ENCODE peak calls at places on chromosome 13, in nine cellular contexts. One of them, this sample, is unnamed.

GRCh38 chr13:110305949-110306339 is 1.0 kb downstream of the COL4A1 start:
- DNase-seq in AG04450: no peak
- DNase-seq in heart right ventricle: no peak
- DNase-seq in T-helper 1 cell: no peak
- DNase-seq in fibroblast of pulmonary artery: peak; percentile 62
- DNase-seq in lung: no peak
- DNase-seq in activated CD8-positive, alpha-beta T cell treated with anti-CD3 and anti-CD28 coated beads, Interleukin-2, amount 10 ng/mL, durations not matched to agents 7 days and 5 days: no peak
- DNase-seq in stimulated activated CD4-positive, alpha-beta T cell treated with anti-CD3 and anti-CD28 coated beads, Interleukin-1b, Interleukin-23, amount 100 ng/mL, for 1 hour: no peak
- DNase-seq in stromal cell of bone marrow: no peak
- DNase-seq in this sample: no peak

GRCh38 chr13:24713022-24713421 is 32.8 kb downstream of the ATP12A start:
- DNase-seq in AG04450: no peak
- DNase-seq in heart right ventricle: peak; percentile 25
- DNase-seq in T-helper 1 cell: no peak
- DNase-seq in fibroblast of pulmonary artery: no peak
- DNase-seq in lung: no peak
- DNase-seq in activated CD8-positive, alpha-beta T cell treated with anti-CD3 and anti-CD28 coated beads, Interleukin-2, amount 10 ng/mL, durations not matched to agents 7 days and 5 days: no peak
- DNase-seq in stimulated activated CD4-positive, alpha-beta T cell treated with anti-CD3 and anti-CD28 coated beads, Interleukin-1b, Interleukin-23, amount 100 ng/mL, for 1 hour: no peak
- DNase-seq in stromal cell of bone marrow: no peak
- DNase-seq in this sample: no peak

GRCh38 chr13:78247362-78247761 is 328.7 kb upstream of the EDNRB start:
- DNase-seq in AG04450: no peak
- DNase-seq in heart right ventricle: no peak
- DNase-seq in T-helper 1 cell: no peak
- DNase-seq in fibroblast of pulmonary artery: no peak
- DNase-seq in lung: no peak
- DNase-seq in activated CD8-positive, alpha-beta T cell treated with anti-CD3 and anti-CD28 coated beads, Interleukin-2, amount 10 ng/mL, durations not matched to agents 7 days and 5 days: no peak
- DNase-seq in stimulated activated CD4-positive, alpha-beta T cell treated with anti-CD3 and anti-CD28 coated beads, Interleukin-1b, Interleukin-23, amount 100 ng/mL, for 1 hour: no peak
- DNase-seq in stromal cell of bone marrow: no peak
- DNase-seq in this sample: no peak

GRCh38 chr13:73961181-73961580 is 173.0 kb downstream of the KLF12 start:
- DNase-seq in AG04450: no peak
- DNase-seq in heart right ventricle: no peak
- DNase-seq in T-helper 1 cell: no peak
- DNase-seq in fibroblast of pulmonary artery: no peak
- DNase-seq in lung: no peak
- DNase-seq in activated CD8-positive, alpha-beta T cell treated with anti-CD3 and anti-CD28 coated beads, Interleukin-2, amount 10 ng/mL, durations not matched to agents 7 days and 5 days: no peak
- DNase-seq in stimulated activated CD4-positive, alpha-beta T cell treated with anti-CD3 and anti-CD28 coated beads, Interleukin-1b, Interleukin-23, amount 100 ng/mL, for 1 hour: no peak
- DNase-seq in stromal cell of bone marrow: no peak
- DNase-seq in this sample: no peak

GRCh38 chr13:109746364-109746763 is 40.0 kb downstream of the IRS2 start:
- DNase-seq in AG04450: no peak
- DNase-seq in heart right ventricle: no peak
- DNase-seq in T-helper 1 cell: no peak
- DNase-seq in fibroblast of pulmonary artery: no peak
- DNase-seq in lung: no peak
- DNase-seq in activated CD8-positive, alpha-beta T cell treated with anti-CD3 and anti-CD28 coated beads, Interleukin-2, amount 10 ng/mL, durations not matched to agents 7 days and 5 days: no peak
- DNase-seq in stimulated activated CD4-positive, alpha-beta T cell treated with anti-CD3 and anti-CD28 coated beads, Interleukin-1b, Interleukin-23, amount 100 ng/mL, for 1 hour: no peak
- DNase-seq in stromal cell of bone marrow: no peak
- DNase-seq in this sample: no peak

GRCh38 chr13:100941377-100941776 is 266.8 kb upstream of the TMTC4 start:
- DNase-seq in AG04450: no peak
- DNase-seq in heart right ventricle: no peak
- DNase-seq in T-helper 1 cell: no peak
- DNase-seq in fibroblast of pulmonary artery: no peak
- DNase-seq in lung: no peak
- DNase-seq in activated CD8-positive, alpha-beta T cell treated with anti-CD3 and anti-CD28 coated beads, Interleukin-2, amount 10 ng/mL, durations not matched to agents 7 days and 5 days: no peak
- DNase-seq in stimulated activated CD4-positive, alpha-beta T cell treated with anti-CD3 and anti-CD28 coated beads, Interleukin-1b, Interleukin-23, amount 100 ng/mL, for 1 hour: no peak
- DNase-seq in stromal cell of bone marrow: no peak
- DNase-seq in this sample: no peak

GRCh38 chr13:21106089-21106488 is 44.7 kb upstream of the LATS2 start:
- DNase-seq in AG04450: peak; percentile 32
- DNase-seq in heart right ventricle: no peak
- DNase-seq in T-helper 1 cell: no peak
- DNase-seq in fibroblast of pulmonary artery: peak; percentile 35
- DNase-seq in lung: no peak
- DNase-seq in activated CD8-positive, alpha-beta T cell treated with anti-CD3 and anti-CD28 coated beads, Interleukin-2, amount 10 ng/mL, durations not matched to agents 7 days and 5 days: no peak
- DNase-seq in stimulated activated CD4-positive, alpha-beta T cell treated with anti-CD3 and anti-CD28 coated beads, Interleukin-1b, Interleukin-23, amount 100 ng/mL, for 1 hour: no peak
- DNase-seq in stromal cell of bone marrow: peak; percentile 39
- DNase-seq in this sample: no peak

GRCh38 chr13:20939662-20940061 is 37.1 kb upstream of the XPO4 start:
- DNase-seq in AG04450: no peak
- DNase-seq in heart right ventricle: peak; percentile 25
- DNase-seq in T-helper 1 cell: no peak
- DNase-seq in fibroblast of pulmonary artery: no peak
- DNase-seq in lung: no peak
- DNase-seq in activated CD8-positive, alpha-beta T cell treated with anti-CD3 and anti-CD28 coated beads, Interleukin-2, amount 10 ng/mL, durations not matched to agents 7 days and 5 days: no peak
- DNase-seq in stimulated activated CD4-positive, alpha-beta T cell treated with anti-CD3 and anti-CD28 coated beads, Interleukin-1b, Interleukin-23, amount 100 ng/mL, for 1 hour: no peak
- DNase-seq in stromal cell of bone marrow: no peak
- DNase-seq in this sample: no peak

GRCh38 chr13:77143325-77143907 is 116.5 kb upstream of the FBXL3 start:
- DNase-seq in AG04450: no peak
- DNase-seq in heart right ventricle: no peak
- DNase-seq in T-helper 1 cell: no peak
- DNase-seq in fibroblast of pulmonary artery: peak; percentile 72
- DNase-seq in lung: no peak
- DNase-seq in activated CD8-positive, alpha-beta T cell treated with anti-CD3 and anti-CD28 coated beads, Interleukin-2, amount 10 ng/mL, durations not matched to agents 7 days and 5 days: no peak
- DNase-seq in stimulated activated CD4-positive, alpha-beta T cell treated with anti-CD3 and anti-CD28 coated beads, Interleukin-1b, Interleukin-23, amount 100 ng/mL, for 1 hour: no peak
- DNase-seq in stromal cell of bone marrow: no peak
- DNase-seq in this sample: no peak

GRCh38 chr13:40492511-40492910 is 173.9 kb downstream of the FOXO1 start:
- DNase-seq in AG04450: no peak
- DNase-seq in heart right ventricle: peak; percentile 68
- DNase-seq in T-helper 1 cell: no peak
- DNase-seq in fibroblast of pulmonary artery: no peak
- DNase-seq in lung: no peak
- DNase-seq in activated CD8-positive, alpha-beta T cell treated with anti-CD3 and anti-CD28 coated beads, Interleukin-2, amount 10 ng/mL, durations not matched to agents 7 days and 5 days: no peak
- DNase-seq in stimulated activated CD4-positive, alpha-beta T cell treated with anti-CD3 and anti-CD28 coated beads, Interleukin-1b, Interleukin-23, amount 100 ng/mL, for 1 hour: no peak
- DNase-seq in stromal cell of bone marrow: no peak
- DNase-seq in this sample: no peak

GRCh38 chr13:112444416-112445399 is 68.6 kb downstream of the SPACA7 start:
- DNase-seq in AG04450: no peak
- DNase-seq in heart right ventricle: no peak
- DNase-seq in T-helper 1 cell: no peak
- DNase-seq in fibroblast of pulmonary artery: no peak
- DNase-seq in lung: peak; percentile 26
- DNase-seq in activated CD8-positive, alpha-beta T cell treated with anti-CD3 and anti-CD28 coated beads, Interleukin-2, amount 10 ng/mL, durations not matched to agents 7 days and 5 days: peak; percentile 13
- DNase-seq in stimulated activated CD4-positive, alpha-beta T cell treated with anti-CD3 and anti-CD28 coated beads, Interleukin-1b, Interleukin-23, amount 100 ng/mL, for 1 hour: no peak
- DNase-seq in stromal cell of bone marrow: no peak
- DNase-seq in this sample: no peak

GRCh38 chr13:44853641-44854040 is 135.6 kb downstream of the NUFIP1 start:
- DNase-seq in AG04450: no peak
- DNase-seq in heart right ventricle: no peak
- DNase-seq in T-helper 1 cell: no peak
- DNase-seq in fibroblast of pulmonary artery: no peak
- DNase-seq in lung: peak; percentile 79
- DNase-seq in activated CD8-positive, alpha-beta T cell treated with anti-CD3 and anti-CD28 coated beads, Interleukin-2, amount 10 ng/mL, durations not matched to agents 7 days and 5 days: no peak
- DNase-seq in stimulated activated CD4-positive, alpha-beta T cell treated with anti-CD3 and anti-CD28 coated beads, Interleukin-1b, Interleukin-23, amount 100 ng/mL, for 1 hour: no peak
- DNase-seq in stromal cell of bone marrow: no peak
- DNase-seq in this sample: no peak

GRCh38 chr13:36919833-36920611 is at the start of gene SMAD9:
- DNase-seq in AG04450: no peak
- DNase-seq in heart right ventricle: peak; percentile 76
- DNase-seq in T-helper 1 cell: no peak
- DNase-seq in fibroblast of pulmonary artery: peak; percentile 73
- DNase-seq in lung: peak; percentile 62
- DNase-seq in activated CD8-positive, alpha-beta T cell treated with anti-CD3 and anti-CD28 coated beads, Interleukin-2, amount 10 ng/mL, durations not matched to agents 7 days and 5 days: no peak
- DNase-seq in stimulated activated CD4-positive, alpha-beta T cell treated with anti-CD3 and anti-CD28 coated beads, Interleukin-1b, Interleukin-23, amount 100 ng/mL, for 1 hour: no peak
- DNase-seq in stromal cell of bone marrow: peak; percentile 41
- DNase-seq in this sample: no peak

GRCh38 chr13:40352807-40353562 is 313.5 kb downstream of the FOXO1 start:
- DNase-seq in AG04450: no peak
- DNase-seq in heart right ventricle: no peak
- DNase-seq in T-helper 1 cell: no peak
- DNase-seq in fibroblast of pulmonary artery: peak; percentile 51
- DNase-seq in lung: no peak
- DNase-seq in activated CD8-positive, alpha-beta T cell treated with anti-CD3 and anti-CD28 coated beads, Interleukin-2, amount 10 ng/mL, durations not matched to agents 7 days and 5 days: no peak
- DNase-seq in stimulated activated CD4-positive, alpha-beta T cell treated with anti-CD3 and anti-CD28 coated beads, Interleukin-1b, Interleukin-23, amount 100 ng/mL, for 1 hour: no peak
- DNase-seq in stromal cell of bone marrow: no peak
- DNase-seq in this sample: no peak

GRCh38 chr13:45276887-45277286 is 64.1 kb downstream of the TPT1 start:
- DNase-seq in AG04450: no peak
- DNase-seq in heart right ventricle: no peak
- DNase-seq in T-helper 1 cell: no peak
- DNase-seq in fibroblast of pulmonary artery: no peak
- DNase-seq in lung: no peak
- DNase-seq in activated CD8-positive, alpha-beta T cell treated with anti-CD3 and anti-CD28 coated beads, Interleukin-2, amount 10 ng/mL, durations not matched to agents 7 days and 5 days: no peak
- DNase-seq in stimulated activated CD4-positive, alpha-beta T cell treated with anti-CD3 and anti-CD28 coated beads, Interleukin-1b, Interleukin-23, amount 100 ng/mL, for 1 hour: no peak
- DNase-seq in stromal cell of bone marrow: no peak
- DNase-seq in this sample: no peak

GRCh38 chr13:95246292-95247082 is 54.8 kb downstream of the ABCC4 start:
- DNase-seq in AG04450: no peak
- DNase-seq in heart right ventricle: no peak
- DNase-seq in T-helper 1 cell: no peak
- DNase-seq in fibroblast of pulmonary artery: no peak
- DNase-seq in lung: no peak
- DNase-seq in activated CD8-positive, alpha-beta T cell treated with anti-CD3 and anti-CD28 coated beads, Interleukin-2, amount 10 ng/mL, durations not matched to agents 7 days and 5 days: no peak
- DNase-seq in stimulated activated CD4-positive, alpha-beta T cell treated with anti-CD3 and anti-CD28 coated beads, Interleukin-1b, Interleukin-23, amount 100 ng/mL, for 1 hour: no peak
- DNase-seq in stromal cell of bone marrow: no peak
- DNase-seq in this sample: no peak

GRCh38 chr13:48857576-48857975 is 118.1 kb upstream of the FNDC3A start:
- DNase-seq in AG04450: no peak
- DNase-seq in heart right ventricle: no peak
- DNase-seq in T-helper 1 cell: no peak
- DNase-seq in fibroblast of pulmonary artery: no peak
- DNase-seq in lung: no peak
- DNase-seq in activated CD8-positive, alpha-beta T cell treated with anti-CD3 and anti-CD28 coated beads, Interleukin-2, amount 10 ng/mL, durations not matched to agents 7 days and 5 days: no peak
- DNase-seq in stimulated activated CD4-positive, alpha-beta T cell treated with anti-CD3 and anti-CD28 coated beads, Interleukin-1b, Interleukin-23, amount 100 ng/mL, for 1 hour: no peak
- DNase-seq in stromal cell of bone marrow: no peak
- DNase-seq in this sample: no peak

GRCh38 chr13:113848020-113848419 is 15.9 kb downstream of the GAS6 start:
- DNase-seq in AG04450: no peak
- DNase-seq in heart right ventricle: no peak
- DNase-seq in T-helper 1 cell: no peak
- DNase-seq in fibroblast of pulmonary artery: no peak
- DNase-seq in lung: no peak
- DNase-seq in activated CD8-positive, alpha-beta T cell treated with anti-CD3 and anti-CD28 coated beads, Interleukin-2, amount 10 ng/mL, durations not matched to agents 7 days and 5 days: no peak
- DNase-seq in stimulated activated CD4-positive, alpha-beta T cell treated with anti-CD3 and anti-CD28 coated beads, Interleukin-1b, Interleukin-23, amount 100 ng/mL, for 1 hour: no peak
- DNase-seq in stromal cell of bone marrow: no peak
- DNase-seq in this sample: no peak

GRCh38 chr13:91247768-91248167 is 99.7 kb upstream of the MIR17HG start:
- DNase-seq in AG04450: no peak
- DNase-seq in heart right ventricle: no peak
- DNase-seq in T-helper 1 cell: no peak
- DNase-seq in fibroblast of pulmonary artery: peak; percentile 12
- DNase-seq in lung: no peak
- DNase-seq in activated CD8-positive, alpha-beta T cell treated with anti-CD3 and anti-CD28 coated beads, Interleukin-2, amount 10 ng/mL, durations not matched to agents 7 days and 5 days: no peak
- DNase-seq in stimulated activated CD4-positive, alpha-beta T cell treated with anti-CD3 and anti-CD28 coated beads, Interleukin-1b, Interleukin-23, amount 100 ng/mL, for 1 hour: no peak
- DNase-seq in stromal cell of bone marrow: no peak
- DNase-seq in this sample: no peak

GRCh38 chr13:39073983-39074382 is 35.7 kb downstream of the NHLRC3 start:
- DNase-seq in AG04450: no peak
- DNase-seq in heart right ventricle: no peak
- DNase-seq in T-helper 1 cell: no peak
- DNase-seq in fibroblast of pulmonary artery: no peak
- DNase-seq in lung: no peak
- DNase-seq in activated CD8-positive, alpha-beta T cell treated with anti-CD3 and anti-CD28 coated beads, Interleukin-2, amount 10 ng/mL, durations not matched to agents 7 days and 5 days: no peak
- DNase-seq in stimulated activated CD4-positive, alpha-beta T cell treated with anti-CD3 and anti-CD28 coated beads, Interleukin-1b, Interleukin-23, amount 100 ng/mL, for 1 hour: no peak
- DNase-seq in stromal cell of bone marrow: no peak
- DNase-seq in this sample: no peak

GRCh38 chr13:113874579-113875428 is 10.9 kb upstream of the GAS6 start:
- DNase-seq in AG04450: no peak
- DNase-seq in heart right ventricle: no peak
- DNase-seq in T-helper 1 cell: no peak
- DNase-seq in fibroblast of pulmonary artery: no peak
- DNase-seq in lung: no peak
- DNase-seq in activated CD8-positive, alpha-beta T cell treated with anti-CD3 and anti-CD28 coated beads, Interleukin-2, amount 10 ng/mL, durations not matched to agents 7 days and 5 days: no peak
- DNase-seq in stimulated activated CD4-positive, alpha-beta T cell treated with anti-CD3 and anti-CD28 coated beads, Interleukin-1b, Interleukin-23, amount 100 ng/mL, for 1 hour: no peak
- DNase-seq in stromal cell of bone marrow: no peak
- DNase-seq in this sample: no peak

GRCh38 chr13:28488376-28489005 is 6.4 kb downstream of the FLT1 start:
- DNase-seq in AG04450: no peak
- DNase-seq in heart right ventricle: no peak
- DNase-seq in T-helper 1 cell: no peak
- DNase-seq in fibroblast of pulmonary artery: no peak
- DNase-seq in lung: no peak
- DNase-seq in activated CD8-positive, alpha-beta T cell treated with anti-CD3 and anti-CD28 coated beads, Interleukin-2, amount 10 ng/mL, durations not matched to agents 7 days and 5 days: no peak
- DNase-seq in stimulated activated CD4-positive, alpha-beta T cell treated with anti-CD3 and anti-CD28 coated beads, Interleukin-1b, Interleukin-23, amount 100 ng/mL, for 1 hour: no peak
- DNase-seq in stromal cell of bone marrow: no peak
- DNase-seq in this sample: no peak

GRCh38 chr13:85500716-85501256 is 298.4 kb downstream of the SLITRK6 start:
- DNase-seq in AG04450: no peak
- DNase-seq in heart right ventricle: no peak
- DNase-seq in T-helper 1 cell: no peak
- DNase-seq in fibroblast of pulmonary artery: no peak
- DNase-seq in lung: no peak
- DNase-seq in activated CD8-positive, alpha-beta T cell treated with anti-CD3 and anti-CD28 coated beads, Interleukin-2, amount 10 ng/mL, durations not matched to agents 7 days and 5 days: no peak
- DNase-seq in stimulated activated CD4-positive, alpha-beta T cell treated with anti-CD3 and anti-CD28 coated beads, Interleukin-1b, Interleukin-23, amount 100 ng/mL, for 1 hour: no peak
- DNase-seq in stromal cell of bone marrow: no peak
- DNase-seq in this sample: no peak

GRCh38 chr13:31349156-31349555 is 149.4 kb downstream of the B3GLCT start:
- DNase-seq in AG04450: no peak
- DNase-seq in heart right ventricle: no peak
- DNase-seq in T-helper 1 cell: no peak
- DNase-seq in fibroblast of pulmonary artery: no peak
- DNase-seq in lung: no peak
- DNase-seq in activated CD8-positive, alpha-beta T cell treated with anti-CD3 and anti-CD28 coated beads, Interleukin-2, amount 10 ng/mL, durations not matched to agents 7 days and 5 days: no peak
- DNase-seq in stimulated activated CD4-positive, alpha-beta T cell treated with anti-CD3 and anti-CD28 coated beads, Interleukin-1b, Interleukin-23, amount 100 ng/mL, for 1 hour: no peak
- DNase-seq in stromal cell of bone marrow: no peak
- DNase-seq in this sample: no peak

GRCh38 chr13:76937416-76937815 is 10.9 kb upstream of the ACOD1 start:
- DNase-seq in AG04450: peak; percentile 88
- DNase-seq in heart right ventricle: no peak
- DNase-seq in T-helper 1 cell: no peak
- DNase-seq in fibroblast of pulmonary artery: peak; percentile 97
- DNase-seq in lung: no peak
- DNase-seq in activated CD8-positive, alpha-beta T cell treated with anti-CD3 and anti-CD28 coated beads, Interleukin-2, amount 10 ng/mL, durations not matched to agents 7 days and 5 days: no peak
- DNase-seq in stimulated activated CD4-positive, alpha-beta T cell treated with anti-CD3 and anti-CD28 coated beads, Interleukin-1b, Interleukin-23, amount 100 ng/mL, for 1 hour: no peak
- DNase-seq in stromal cell of bone marrow: peak; percentile 94
- DNase-seq in this sample: no peak

GRCh38 chr13:113105032-113105993 is at the start of gene F7:
- DNase-seq in AG04450: no peak
- DNase-seq in heart right ventricle: no peak
- DNase-seq in T-helper 1 cell: no peak
- DNase-seq in fibroblast of pulmonary artery: no peak
- DNase-seq in lung: no peak
- DNase-seq in activated CD8-positive, alpha-beta T cell treated with anti-CD3 and anti-CD28 coated beads, Interleukin-2, amount 10 ng/mL, durations not matched to agents 7 days and 5 days: no peak
- DNase-seq in stimulated activated CD4-positive, alpha-beta T cell treated with anti-CD3 and anti-CD28 coated beads, Interleukin-1b, Interleukin-23, amount 100 ng/mL, for 1 hour: no peak
- DNase-seq in stromal cell of bone marrow: no peak
- DNase-seq in this sample: no peak

GRCh38 chr13:109787135-109787954 is 962 bp upstream of the IRS2 start:
- DNase-seq in AG04450: no peak
- DNase-seq in heart right ventricle: peak; percentile 45
- DNase-seq in T-helper 1 cell: peak; percentile 35
- DNase-seq in fibroblast of pulmonary artery: peak; percentile 46
- DNase-seq in lung: no peak
- DNase-seq in activated CD8-positive, alpha-beta T cell treated with anti-CD3 and anti-CD28 coated beads, Interleukin-2, amount 10 ng/mL, durations not matched to agents 7 days and 5 days: peak; percentile 36
- DNase-seq in stimulated activated CD4-positive, alpha-beta T cell treated with anti-CD3 and anti-CD28 coated beads, Interleukin-1b, Interleukin-23, amount 100 ng/mL, for 1 hour: no peak
- DNase-seq in stromal cell of bone marrow: no peak
- DNase-seq in this sample: peak; percentile 18

GRCh38 chr13:94239135-94239534 is 240.3 kb downstream of the DCT start:
- DNase-seq in AG04450: peak; percentile 11
- DNase-seq in heart right ventricle: no peak
- DNase-seq in T-helper 1 cell: peak; percentile 23
- DNase-seq in fibroblast of pulmonary artery: peak; percentile 82
- DNase-seq in lung: no peak
- DNase-seq in activated CD8-positive, alpha-beta T cell treated with anti-CD3 and anti-CD28 coated beads, Interleukin-2, amount 10 ng/mL, durations not matched to agents 7 days and 5 days: no peak
- DNase-seq in stimulated activated CD4-positive, alpha-beta T cell treated with anti-CD3 and anti-CD28 coated beads, Interleukin-1b, Interleukin-23, amount 100 ng/mL, for 1 hour: no peak
- DNase-seq in stromal cell of bone marrow: peak; percentile 28
- DNase-seq in this sample: peak; percentile 32

GRCh38 chr13:48545608-48546007 is 12.7 kb upstream of the RCBTB2 start:
- DNase-seq in AG04450: no peak
- DNase-seq in heart right ventricle: no peak
- DNase-seq in T-helper 1 cell: no peak
- DNase-seq in fibroblast of pulmonary artery: no peak
- DNase-seq in lung: no peak
- DNase-seq in activated CD8-positive, alpha-beta T cell treated with anti-CD3 and anti-CD28 coated beads, Interleukin-2, amount 10 ng/mL, durations not matched to agents 7 days and 5 days: no peak
- DNase-seq in stimulated activated CD4-positive, alpha-beta T cell treated with anti-CD3 and anti-CD28 coated beads, Interleukin-1b, Interleukin-23, amount 100 ng/mL, for 1 hour: no peak
- DNase-seq in stromal cell of bone marrow: no peak
- DNase-seq in this sample: no peak

GRCh38 chr13:78045916-78046315 is 127.3 kb upstream of the EDNRB start:
- DNase-seq in AG04450: no peak
- DNase-seq in heart right ventricle: no peak
- DNase-seq in T-helper 1 cell: no peak
- DNase-seq in fibroblast of pulmonary artery: peak; percentile 48
- DNase-seq in lung: no peak
- DNase-seq in activated CD8-positive, alpha-beta T cell treated with anti-CD3 and anti-CD28 coated beads, Interleukin-2, amount 10 ng/mL, durations not matched to agents 7 days and 5 days: no peak
- DNase-seq in stimulated activated CD4-positive, alpha-beta T cell treated with anti-CD3 and anti-CD28 coated beads, Interleukin-1b, Interleukin-23, amount 100 ng/mL, for 1 hour: no peak
- DNase-seq in stromal cell of bone marrow: no peak
- DNase-seq in this sample: no peak

GRCh38 chr13:46378411-46378810 is 8.6 kb downstream of the RUBCNL start:
- DNase-seq in AG04450: no peak
- DNase-seq in heart right ventricle: no peak
- DNase-seq in T-helper 1 cell: no peak
- DNase-seq in fibroblast of pulmonary artery: no peak
- DNase-seq in lung: no peak
- DNase-seq in activated CD8-positive, alpha-beta T cell treated with anti-CD3 and anti-CD28 coated beads, Interleukin-2, amount 10 ng/mL, durations not matched to agents 7 days and 5 days: no peak
- DNase-seq in stimulated activated CD4-positive, alpha-beta T cell treated with anti-CD3 and anti-CD28 coated beads, Interleukin-1b, Interleukin-23, amount 100 ng/mL, for 1 hour: no peak
- DNase-seq in stromal cell of bone marrow: no peak
- DNase-seq in this sample: no peak